ENCODE peak calls at places on chromosomes 11 and 22, in seven cellular contexts. H, G, R, K, P, Z and I are unnamed samples.

GRCh38 chr22:49951001-49951677 is 9.4 kb upstream of the PIM3 start:
- DNase-seq in H (no peak), P (no peak), K (no peak), R (peak; percentile 92), G (no peak), Z (no peak), I (no peak)

GRCh38 chr11:104332110-104332509 is 168.2 kb upstream of the PDGFD start:
- DNase-seq in P (no peak), H (no peak), K (no peak), G (no peak), Z (no peak), R (peak; percentile 17), I (no peak)

GRCh38 chr11:78063440-78064181 is at the start of gene THRSP:
- DNase-seq in R (no peak), G (no peak), H (no peak), Z (no peak), P (no peak), K (no peak), I (no peak)

GRCh38 chr22:46003271-46004091 is 26.5 kb upstream of the WNT7B start:
- DNase-seq in H (peak; percentile 38), R (no peak), Z (no peak), P (no peak), K (peak; percentile 40), G (no peak), I (no peak)

GRCh38 chr11:34204396-34205279 is 99.2 kb downstream of the NAT10 start:
- DNase-seq in P (no peak), G (no peak), K (no peak), H (no peak), R (no peak), Z (no peak), I (no peak)

GRCh38 chr11:86818466-86819282 is 18.3 kb downstream of the PRSS23 start:
- DNase-seq in Z (peak; percentile 49), G (no peak), P (no peak), H (peak; percentile 88), R (no peak), K (no peak), I (no peak)

GRCh38 chr11:95520765-95521542 is 268.6 kb downstream of the FAM76B start:
- DNase-seq in P (no peak), K (no peak), H (no peak), Z (no peak), R (no peak), G (no peak), I (no peak)

GRCh38 chr11:68298659-68299516 is 13.5 kb upstream of the LRP5 start:
- DNase-seq in R (peak; percentile 57), H (no peak), P (no peak), G (no peak), K (no peak), Z (no peak), I (no peak)

GRCh38 chr22:35229865-35230264 is 27.4 kb upstream of the HMGXB4 start:
- DNase-seq in P (no peak), Z (no peak), R (no peak), K (no peak), H (no peak), G (no peak), I (no peak)

GRCh38 chr11:47387944-47388696 is 9.8 kb upstream of the SPI1 start:
- DNase-seq in R (no peak), K (peak; percentile 38), Z (no peak), G (no peak), P (no peak), H (no peak), I (no peak)

GRCh38 chr22:49079743-49080500 is 747.8 kb downstream of the BRD1 start:
- DNase-seq in P (no peak), R (no peak), K (no peak), G (no peak), H (no peak), Z (no peak), I (no peak)

GRCh38 chr11:72676874-72677341 is 2.7 kb upstream of the PDE2A start:
- DNase-seq in H (peak; percentile 49), R (peak; percentile 37), Z (peak; percentile 47), K (peak; percentile 57), P (no peak), G (peak; percentile 36), I (no peak)

GRCh38 chr11:36566407-36567053 is 1.3 kb upstream of the RAG1 start:
- DNase-seq in G (no peak), P (no peak), R (no peak), H (no peak), Z (no peak), K (no peak), I (no peak)

GRCh38 chr11:12786450-12786849 is 112.2 kb downstream of the TEAD1 start:
- DNase-seq in R (no peak), Z (no peak), P (no peak), H (no peak), K (no peak), G (no peak), I (no peak)

GRCh38 chr11:65611758-65612603 is 2.0 kb downstream of the MAP3K11 start:
- DNase-seq in H (no peak), R (no peak), K (no peak), P (no peak), G (no peak), Z (no peak), I (no peak)